ENCODE peak calls at places on chromosomes 4 and X, in six cellular contexts. A is left lung, Q is cardiac muscle cell, W is thoracic aorta, P is endothelial cell of umbilical vein, C is BE2C. I is an unnamed sample.
A peak's percentile ranks its signal among the peaks of the same experiment; 100 is the strongest.

GRCh38 chr4:151315212-151315886 is 10.1 kb downstream of the SH3D19 start:
- DNase-seq in A (no peak), W (no peak), Q (peak; percentile 20), P (peak; percentile 64), C (no peak), I (no peak)

GRCh38 chrX:15301924-15302323 is 13.5 kb downstream of the ASB11 start:
- DNase-seq in P (no peak), C (no peak), A (peak; percentile 81), W (peak; percentile 3), Q (peak; percentile 36), I (peak; percentile 47)

GRCh38 chr4:41095192-41095872 is 119.0 kb downstream of the APBB2 start:
- DNase-seq in P (no peak), A (no peak), Q (no peak), C (no peak), W (no peak), I (no peak)

GRCh38 chr4:24507439-24507838 is 76.9 kb downstream of the DHX15 start:
- DNase-seq in Q (no peak), W (no peak), A (no peak), C (no peak), P (no peak), I (no peak)

GRCh38 chrX:65035451-65035779 is 59.2 kb upstream of the ZC4H2 start:
- DNase-seq in A (no peak), W (no peak), C (peak; percentile 37), P (no peak), Q (peak; percentile 24), I (peak; percentile 40)

GRCh38 chr4:141635726-141636076 is 682 bp upstream of the IL15 start:
- DNase-seq in C (no peak), A (no peak), W (no peak), P (no peak), Q (no peak), I (no peak)

GRCh38 chrX:114626323-114626722 is 42.4 kb downstream of the HTR2C start:
- DNase-seq in W (no peak), Q (peak; percentile 35), P (peak; percentile 4), C (peak; percentile 3), A (no peak), I (no peak)

GRCh38 chrX:11341274-11342256 is 48.4 kb downstream of the AMELX start:
- DNase-seq in W (peak; percentile 63), P (peak; percentile 89), Q (peak; percentile 92), C (no peak), A (peak; percentile 68), I (no peak)

GRCh38 chr4:102612824-102613366 is 111.7 kb downstream of the NFKB1 start:
- DNase-seq in C (no peak), Q (no peak), A (no peak), P (peak; percentile 56), W (no peak), I (peak; percentile 49)

GRCh38 chrX:80879916-80880315 is 70.2 kb upstream of the BRWD3 start:
- DNase-seq in W (no peak), A (no peak), P (no peak), Q (no peak), C (no peak), I (no peak)

GRCh38 chrX:150940844-150941495 is 42.2 kb upstream of the HMGB3 start:
- DNase-seq in C (no peak), A (no peak), Q (no peak), W (no peak), P (no peak), I (peak; percentile 42)

GRCh38 chr4:90889171-90889570 is 762.0 kb downstream of the CCSER1 start:
- DNase-seq in C (no peak), A (no peak), W (no peak), P (peak; percentile 37), Q (no peak), I (no peak)

GRCh38 chr4:13865871-13866669 is 238.5 kb upstream of the BOD1L1 start:
- DNase-seq in C (no peak), A (no peak), P (no peak), W (no peak), Q (no peak), I (peak; percentile 29)

GRCh38 chr4:138510053-138510452 is 267.9 kb upstream of the SLC7A11 start:
- DNase-seq in W (no peak), P (no peak), A (no peak), Q (no peak), C (no peak), I (no peak)

GRCh38 chr4:145473203-145473602 is 8.4 kb upstream of the SMAD1 start:
- DNase-seq in Q (no peak), W (no peak), A (no peak), C (no peak), P (no peak), I (no peak)

GRCh38 chr4:116055857-116056827 is 942.7 kb upstream of the NDST4 start:
- DNase-seq in A (no peak), P (peak; percentile 13), Q (peak; percentile 8), C (no peak), W (no peak), I (no peak)

GRCh38 chr4:4693258-4693657 is 151.4 kb upstream of the STX18 start:
- DNase-seq in C (no peak), W (no peak), Q (no peak), A (no peak), P (no peak), I (no peak)

GRCh38 chr4:16794816-16795445 is 103.5 kb downstream of the LDB2 start:
- DNase-seq in Q (peak; percentile 72), P (peak; percentile 83), W (no peak), C (peak; percentile 78), A (no peak), I (no peak)

GRCh38 chr4:83125738-83126141 is 11.2 kb upstream of the PLAC8 start:
- DNase-seq in Q (no peak), A (no peak), C (no peak), P (no peak), W (no peak), I (peak; percentile 84)

GRCh38 chrX:124028177-124028576 is 66.7 kb downstream of the STAG2 start:
- DNase-seq in C (no peak), P (no peak), A (no peak), Q (no peak), W (no peak), I (no peak)

GRCh38 chr4:15963001-15963451 is at the start of gene FGFBP2:
- DNase-seq in W (no peak), C (peak; percentile 73), A (no peak), Q (peak; percentile 66), P (peak; percentile 34), I (peak; percentile 29)

GRCh38 chr4:137967480-137968190 is 274.5 kb downstream of the SLC7A11 start:
- DNase-seq in C (no peak), A (no peak), Q (no peak), W (no peak), P (no peak), I (no peak)

GRCh38 chr4:1192493-1193205 is 20.3 kb upstream of the SPON2 start:
- DNase-seq in P (no peak), W (no peak), C (no peak), A (peak; percentile 32), Q (no peak), I (no peak)

GRCh38 chr4:113157086-113157857 is 107.8 kb downstream of the ANK2 start:
- DNase-seq in C (no peak), W (no peak), Q (no peak), A (no peak), P (no peak), I (no peak)

GRCh38 chr4:144056800-144057199 is 37.6 kb upstream of the GYPB start:
- DNase-seq in A (no peak), W (no peak), Q (no peak), P (no peak), C (no peak), I (no peak)

GRCh38 chr4:3518941-3519340 is 13.3 kb downstream of the LRPAP1 start:
- DNase-seq in P (no peak), W (no peak), A (no peak), C (no peak), Q (no peak), I (no peak)

GRCh38 chrX:147333821-147334220 is 519.3 kb upstream of the CXorf51A start:
- DNase-seq in W (no peak), A (no peak), Q (no peak), C (no peak), P (no peak), I (no peak)

GRCh38 chr4:74822603-74823002 is 28.3 kb upstream of the BTC start:
- DNase-seq in C (no peak), W (no peak), P (no peak), Q (no peak), A (no peak), I (no peak)
- H3K4me3 ChIP-seq in C (no peak overlapping the region), W (no peak overlapping the region), P (no peak overlapping the region), Q (no peak overlapping the region), A (no peak overlapping the region), I (no peak overlapping the region)

GRCh38 chr4:10095296-10095991 is 21.2 kb downstream of the WDR1 start:
- DNase-seq in C (no peak), W (no peak), Q (no peak), A (no peak), P (no peak), I (no peak)
- H3K4me1 ChIP-seq in C (peaks cover 8% of the 10 kb centered on the region), W (peaks cover 99% of the 10 kb centered on the region), Q (peaks cover 64% of the 10 kb centered on the region), A (peaks cover 43% of the 10 kb centered on the region), P (peaks cover 84% of the 10 kb centered on the region), I (peaks cover 1% of the 10 kb centered on the region)

GRCh38 chr4:168505996-168506395 is 9.1 kb downstream of the PALLD start:
- DNase-seq in P (no peak), W (no peak), A (no peak), C (no peak), Q (no peak), I (peak; percentile 50)
- H3K4me3 ChIP-seq in P (no peak overlapping the region), W (no peak overlapping the region), A (no peak overlapping the region), C (no peak overlapping the region), Q (no peak overlapping the region), I (no peak overlapping the region)

DNA sequence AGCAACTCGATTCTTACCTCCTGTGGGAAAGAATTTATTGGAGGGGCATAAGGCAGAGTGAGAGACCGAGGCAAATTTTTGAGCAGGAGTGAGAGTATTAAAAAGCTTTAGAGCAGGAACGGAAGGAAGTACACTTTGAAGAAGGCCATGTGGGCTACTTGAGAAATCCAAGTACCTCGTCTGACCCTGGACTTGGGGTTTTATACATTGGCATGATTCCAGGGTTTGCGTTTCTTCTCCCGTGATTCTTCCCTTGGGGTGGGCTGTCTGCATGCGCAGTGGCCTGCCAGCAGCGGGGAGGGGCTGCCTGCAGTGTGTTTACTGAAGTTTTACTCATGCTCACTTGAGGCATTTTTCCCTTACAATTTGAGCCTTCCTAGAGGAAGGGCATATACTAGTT is 3.4 kb downstream of the GALNT7 start:
- DNase-seq in A (no peak), C (no peak), Q (no peak), P (no peak), W (no peak), I (no peak)
- H3K4me1 ChIP-seq in A (peaks cover 7% of the 10 kb centered on the region), C (no peaks in the 10 kb centered on the region), Q (peaks cover 16% of the 10 kb centered on the region), P (peaks cover 25% of the 10 kb centered on the region), W (peaks cover 19% of the 10 kb centered on the region), I (peaks cover 10% of the 10 kb centered on the region)